ENCODE peak calls at places on chromosomes 12 and 14, in seven cellular contexts. One of them, this sample, is unnamed.

GRCh38 chr14:54762296-54762695 is 140.3 kb downstream of the GCH1 start:
- DNase-seq in K562: peak
- DNase-seq in SK-N-SH: no peak
- DNase-seq in HCT116: no peak
- DNase-seq in GM12878: no peak
- DNase-seq in H1: no peak
- DNase-seq in HepG2: no peak
- DNase-seq in this sample: no peak

GRCh38 chr14:61704554-61704953 is 9.2 kb downstream of the HIF1A start:
- DNase-seq in K562: no peak
- DNase-seq in SK-N-SH: no peak
- DNase-seq in HCT116: no peak
- DNase-seq in GM12878: no peak
- DNase-seq in H1: no peak
- DNase-seq in HepG2: no peak
- DNase-seq in this sample: no peak

GRCh38 chr14:75249958-75250336 is 28.7 kb upstream of the FOS start:
- DNase-seq in K562: no peak
- DNase-seq in SK-N-SH: no peak
- DNase-seq in HCT116: no peak
- DNase-seq in GM12878: no peak
- DNase-seq in H1: no peak
- DNase-seq in HepG2: no peak
- DNase-seq in this sample: no peak

GRCh38 chr12:113062502-113063395 is 6.2 kb downstream of the DTX1 start:
- DNase-seq in K562: no peak
- DNase-seq in SK-N-SH: peak
- DNase-seq in HCT116: no peak
- DNase-seq in GM12878: no peak
- DNase-seq in H1: no peak
- DNase-seq in HepG2: no peak
- DNase-seq in this sample: no peak

GRCh38 chr14:61561657-61562276 is 133.5 kb upstream of the HIF1A start:
- DNase-seq in K562: no peak
- DNase-seq in SK-N-SH: peak
- DNase-seq in HCT116: peak
- DNase-seq in GM12878: no peak
- DNase-seq in H1: no peak
- DNase-seq in HepG2: peak
- DNase-seq in this sample: peak

GRCh38 chr12:9648701-9649531 is 20.6 kb upstream of the CLEC2D start:
- DNase-seq in K562: no peak
- DNase-seq in SK-N-SH: no peak
- DNase-seq in HCT116: no peak
- DNase-seq in GM12878: no peak
- DNase-seq in H1: no peak
- DNase-seq in HepG2: no peak
- DNase-seq in this sample: no peak

GRCh38 chr12:47949441-47950341 is 13.7 kb upstream of the TMEM106C start:
- DNase-seq in K562: peak
- DNase-seq in SK-N-SH: peak
- DNase-seq in HCT116: peak
- DNase-seq in GM12878: no peak
- DNase-seq in H1: peak
- DNase-seq in HepG2: peak
- DNase-seq in this sample: peak

GRCh38 chr14:24274101-24274543 is 2.7 kb upstream of the RABGGTA start:
- DNase-seq in K562: peak
- DNase-seq in SK-N-SH: no peak
- DNase-seq in HCT116: no peak
- DNase-seq in GM12878: peak
- DNase-seq in H1: no peak
- DNase-seq in HepG2: no peak
- DNase-seq in this sample: no peak

GRCh38 chr14:52069617-52070431 is 965 bp upstream of the NID2 start:
- DNase-seq in K562: no peak
- DNase-seq in SK-N-SH: no peak
- DNase-seq in HCT116: no peak
- DNase-seq in GM12878: no peak
- DNase-seq in H1: peak
- DNase-seq in HepG2: no peak
- DNase-seq in this sample: no peak

GRCh38 chr14:58026219-58026618 is 125.8 kb downstream of the ARMH4 start:
- DNase-seq in K562: no peak
- DNase-seq in SK-N-SH: no peak
- DNase-seq in HCT116: no peak
- DNase-seq in GM12878: no peak
- DNase-seq in H1: no peak
- DNase-seq in HepG2: no peak
- DNase-seq in this sample: no peak

GRCh38 chr12:57233357-57234232 is 4.1 kb downstream of the SHMT2 start:
- DNase-seq in K562: no peak
- DNase-seq in SK-N-SH: no peak
- DNase-seq in HCT116: no peak
- DNase-seq in GM12878: no peak
- DNase-seq in H1: no peak
- DNase-seq in HepG2: no peak
- DNase-seq in this sample: no peak

GRCh38 chr14:30999038-30999773 is 26.2 kb upstream of the AP4S1 start:
- DNase-seq in K562: no peak
- DNase-seq in SK-N-SH: no peak
- DNase-seq in HCT116: no peak
- DNase-seq in GM12878: no peak
- DNase-seq in H1: no peak
- DNase-seq in HepG2: no peak
- DNase-seq in this sample: no peak

GRCh38 chr14:52950898-52951729 is at the start of gene FERMT2:
- DNase-seq in K562: peak
- DNase-seq in SK-N-SH: peak
- DNase-seq in HCT116: peak
- DNase-seq in GM12878: no peak
- DNase-seq in H1: peak
- DNase-seq in HepG2: peak
- DNase-seq in this sample: peak

GRCh38 chr12:105064564-105065222 is 19.6 kb downstream of the ALDH1L2 start:
- DNase-seq in K562: no peak
- DNase-seq in SK-N-SH: no peak
- DNase-seq in HCT116: no peak
- DNase-seq in GM12878: no peak
- DNase-seq in H1: no peak
- DNase-seq in HepG2: no peak
- DNase-seq in this sample: no peak

GRCh38 chr12:60266381-60266852 is 670.6 kb downstream of the SLC16A7 start:
- DNase-seq in K562: no peak
- DNase-seq in SK-N-SH: no peak
- DNase-seq in HCT116: peak
- DNase-seq in GM12878: no peak
- DNase-seq in H1: no peak
- DNase-seq in HepG2: peak
- DNase-seq in this sample: peak

GRCh38 chr12:67394600-67394999 is 125.4 kb downstream of the CAND1 start:
- DNase-seq in K562: no peak
- DNase-seq in SK-N-SH: no peak
- DNase-seq in HCT116: no peak
- DNase-seq in GM12878: no peak
- DNase-seq in H1: no peak
- DNase-seq in HepG2: no peak
- DNase-seq in this sample: peak

GRCh38 chr12:20808521-20808920 is 2.0 kb upstream of the SLCO1B3 start:
- DNase-seq in K562: no peak
- DNase-seq in SK-N-SH: no peak
- DNase-seq in HCT116: no peak
- DNase-seq in GM12878: no peak
- DNase-seq in H1: no peak
- DNase-seq in HepG2: peak
- DNase-seq in this sample: no peak

GRCh38 chr12:43066471-43066870 is 476.9 kb upstream of the PRICKLE1 start:
- DNase-seq in K562: no peak
- DNase-seq in SK-N-SH: no peak
- DNase-seq in HCT116: no peak
- DNase-seq in GM12878: no peak
- DNase-seq in H1: no peak
- DNase-seq in HepG2: no peak
- DNase-seq in this sample: no peak

GRCh38 chr12:67543371-67543770 is 105.2 kb upstream of the DYRK2 start:
- DNase-seq in K562: no peak
- DNase-seq in SK-N-SH: no peak
- DNase-seq in HCT116: no peak
- DNase-seq in GM12878: no peak
- DNase-seq in H1: no peak
- DNase-seq in HepG2: no peak
- DNase-seq in this sample: no peak

GRCh38 chr14:81529391-81529790 is 4.3 kb downstream of the SEL1L start:
- DNase-seq in K562: no peak
- DNase-seq in SK-N-SH: no peak
- DNase-seq in HCT116: peak
- DNase-seq in GM12878: no peak
- DNase-seq in H1: no peak
- DNase-seq in HepG2: no peak
- DNase-seq in this sample: peak

GRCh38 chr12:95838125-95838524 is 20.6 kb upstream of the SNRPF start:
- DNase-seq in K562: no peak
- DNase-seq in SK-N-SH: peak
- DNase-seq in HCT116: no peak
- DNase-seq in GM12878: no peak
- DNase-seq in H1: no peak
- DNase-seq in HepG2: peak
- DNase-seq in this sample: no peak

GRCh38 chr12:103647267-103647666 is 60.2 kb downstream of the STAB2 start:
- DNase-seq in K562: no peak
- DNase-seq in SK-N-SH: no peak
- DNase-seq in HCT116: no peak
- DNase-seq in GM12878: no peak
- DNase-seq in H1: no peak
- DNase-seq in HepG2: no peak
- DNase-seq in this sample: no peak
- TF ChIP-seq JUND in K562: no peak
- TF ChIP-seq JUND in SK-N-SH: no peak
- TF ChIP-seq JUND in HCT116: no peak
- TF ChIP-seq JUND in GM12878: no peak
- TF ChIP-seq JUND in H1: no peak
- TF ChIP-seq JUND in HepG2: no peak
- TF ChIP-seq JUND in this sample: no peak

GRCh38 chr12:98419795-98420402 is 95.5 kb upstream of the TMPO start:
- DNase-seq in K562: no peak
- DNase-seq in SK-N-SH: no peak
- DNase-seq in HCT116: no peak
- DNase-seq in GM12878: no peak
- DNase-seq in H1: no peak
- DNase-seq in HepG2: no peak
- DNase-seq in this sample: no peak

GRCh38 chr12:98416845-98417244 is 98.5 kb upstream of the TMPO start:
- DNase-seq in K562: peak
- DNase-seq in SK-N-SH: peak
- DNase-seq in HCT116: no peak
- DNase-seq in GM12878: no peak
- DNase-seq in H1: no peak
- DNase-seq in HepG2: no peak
- DNase-seq in this sample: peak

GRCh38 chr12:98417303-98417702 is 98.1 kb upstream of the TMPO start:
- DNase-seq in K562: no peak
- DNase-seq in SK-N-SH: no peak
- DNase-seq in HCT116: no peak
- DNase-seq in GM12878: no peak
- DNase-seq in H1: no peak
- DNase-seq in HepG2: no peak
- DNase-seq in this sample: no peak

GRCh38 chr12:98419101-98419794 is 96.1 kb upstream of the TMPO start:
- DNase-seq in K562: no peak
- DNase-seq in SK-N-SH: no peak
- DNase-seq in HCT116: no peak
- DNase-seq in GM12878: no peak
- DNase-seq in H1: no peak
- DNase-seq in HepG2: no peak
- DNase-seq in this sample: no peak

DNA sequence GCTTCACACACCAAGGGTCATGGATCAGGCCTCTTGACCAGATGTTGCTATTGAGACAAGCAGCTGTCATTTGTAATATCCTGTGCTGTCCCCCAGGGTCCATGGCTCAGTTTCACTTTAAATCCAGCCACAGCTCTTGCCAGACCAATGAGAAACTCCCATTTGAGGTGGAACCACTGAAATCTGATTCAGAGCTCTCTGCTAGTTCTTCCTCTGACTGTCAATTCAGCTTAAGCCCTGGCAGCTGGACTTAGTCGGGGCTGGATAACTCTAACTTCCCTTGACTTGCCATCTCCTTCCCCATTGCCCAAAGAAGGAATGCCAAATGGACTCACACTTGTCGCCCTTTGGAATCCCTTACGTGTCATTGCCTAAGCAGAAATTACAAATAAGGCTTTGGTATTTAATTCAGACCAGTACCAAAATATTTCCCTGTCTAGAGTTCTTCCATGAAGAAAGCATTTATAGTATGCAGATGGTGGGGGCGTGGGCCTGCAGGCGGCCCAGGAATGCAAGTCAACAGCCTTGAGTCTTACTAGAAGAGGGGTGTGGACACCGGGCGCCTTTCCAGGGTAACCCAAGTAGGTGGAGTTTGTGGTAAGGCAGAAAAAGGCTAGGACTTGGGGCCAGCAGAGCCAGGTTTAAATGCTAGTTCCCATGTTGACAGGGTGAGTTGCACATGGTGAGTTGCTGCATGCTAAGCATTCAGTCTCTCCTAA is 96.9 kb upstream of the TMPO start:
- DNase-seq in K562: peak
- DNase-seq in SK-N-SH: peak
- DNase-seq in HCT116: no peak
- DNase-seq in GM12878: no peak
- DNase-seq in H1: no peak
- DNase-seq in HepG2: no peak
- DNase-seq in this sample: peak
- TF ChIP-seq JUND in K562: no peak
- TF ChIP-seq JUND in SK-N-SH: no peak
- TF ChIP-seq JUND in HCT116: no peak
- TF ChIP-seq JUND in GM12878: no peak
- TF ChIP-seq JUND in H1: no peak
- TF ChIP-seq JUND in HepG2: no peak
- TF ChIP-seq JUND in this sample: no peak

GRCh38 chr12:13606290-13606689 is 375.1 kb downstream of the GRIN2B start:
- DNase-seq in K562: no peak
- DNase-seq in SK-N-SH: no peak
- DNase-seq in HCT116: no peak
- DNase-seq in GM12878: no peak
- DNase-seq in H1: no peak
- DNase-seq in HepG2: no peak
- DNase-seq in this sample: no peak
- TF ChIP-seq JUND in K562: no peak
- TF ChIP-seq JUND in SK-N-SH: no peak
- TF ChIP-seq JUND in HCT116: no peak
- TF ChIP-seq JUND in GM12878: no peak
- TF ChIP-seq JUND in H1: no peak
- TF ChIP-seq JUND in HepG2: no peak
- TF ChIP-seq JUND in this sample: no peak

DNA sequence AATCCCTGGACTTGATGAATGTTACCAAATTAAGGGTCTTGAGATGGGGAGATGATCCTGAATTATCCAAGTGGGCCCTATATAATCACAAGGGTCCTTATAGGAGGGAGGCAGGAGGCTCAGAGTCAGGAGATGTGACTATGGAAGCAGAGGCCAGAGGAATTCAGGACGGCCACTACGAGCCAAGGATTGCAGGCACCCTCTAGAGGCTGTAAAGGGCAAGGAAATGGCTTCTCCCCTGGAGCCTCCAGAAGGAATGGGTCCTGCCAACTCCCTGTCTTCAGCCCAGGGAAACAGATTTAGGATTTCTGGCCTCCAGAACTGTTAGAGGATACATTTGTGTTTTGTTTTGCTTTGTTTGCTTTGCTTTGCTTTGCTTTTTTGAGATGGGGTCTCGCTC is 8.8 kb downstream of the BDKRB1 start:
- DNase-seq in K562: no peak
- DNase-seq in SK-N-SH: no peak
- DNase-seq in HCT116: no peak
- DNase-seq in GM12878: no peak
- DNase-seq in H1: no peak
- DNase-seq in HepG2: no peak
- DNase-seq in this sample: peak
- TF ChIP-seq JUND in K562: no peak
- TF ChIP-seq JUND in SK-N-SH: no peak
- TF ChIP-seq JUND in HCT116: no peak
- TF ChIP-seq JUND in GM12878: no peak
- TF ChIP-seq JUND in H1: no peak
- TF ChIP-seq JUND in HepG2: no peak
- TF ChIP-seq JUND in this sample: no peak

This sample was measured in T47D.